ENCODE peak calls at places on chromosomes 1 and 21, in five cellular contexts. C, J, P, A and L are unnamed samples.

GRCh38 chr1:181134543-181135461 is 46.3 kb downstream of the IER5 start:
- DNase-seq in C (no peak), J (peak), P (no peak), A (peak), L (no peak)

GRCh38 chr1:201309420-201309819 is 26.1 kb downstream of the PKP1 start:
- DNase-seq in C (no peak), J (peak), P (no peak), A (peak), L (no peak)

GRCh38 chr1:218494449-218494852 is 149.3 kb downstream of the TGFB2 start:
- DNase-seq in C (no peak), J (no peak), P (no peak), A (no peak), L (no peak)

GRCh38 chr1:29679316-29679715 is 443.0 kb downstream of the PTPRU start:
- DNase-seq in C (no peak), J (no peak), P (no peak), A (no peak), L (no peak)

GRCh38 chr1:219938706-219939105 is 10.3 kb upstream of the SLC30A10 start:
- DNase-seq in C (no peak), J (no peak), P (no peak), A (no peak), L (no peak)

GRCh38 chr1:170670751-170671628 is 7.1 kb downstream of the PRRX1 start:
- DNase-seq in C (no peak), J (peak), P (no peak), A (no peak), L (no peak)

GRCh38 chr1:55374801-55375616 is 159.8 kb upstream of the USP24 start:
- DNase-seq in C (no peak), J (no peak), P (no peak), A (no peak), L (no peak)

GRCh38 chr1:160095382-160096105 is 2.9 kb downstream of the IGSF8 start:
- DNase-seq in C (no peak), J (no peak), P (no peak), A (no peak), L (peak)

GRCh38 chr1:205813755-205814058 is 709 bp upstream of the SLC41A1 start:
- DNase-seq in C (no peak), J (no peak), P (no peak), A (no peak), L (no peak)

GRCh38 chr21:44579056-44579832 is 1.2 kb downstream of the KRTAP10-5 start:
- DNase-seq in C (no peak), J (peak), P (no peak), A (no peak), L (no peak)

DNA sequence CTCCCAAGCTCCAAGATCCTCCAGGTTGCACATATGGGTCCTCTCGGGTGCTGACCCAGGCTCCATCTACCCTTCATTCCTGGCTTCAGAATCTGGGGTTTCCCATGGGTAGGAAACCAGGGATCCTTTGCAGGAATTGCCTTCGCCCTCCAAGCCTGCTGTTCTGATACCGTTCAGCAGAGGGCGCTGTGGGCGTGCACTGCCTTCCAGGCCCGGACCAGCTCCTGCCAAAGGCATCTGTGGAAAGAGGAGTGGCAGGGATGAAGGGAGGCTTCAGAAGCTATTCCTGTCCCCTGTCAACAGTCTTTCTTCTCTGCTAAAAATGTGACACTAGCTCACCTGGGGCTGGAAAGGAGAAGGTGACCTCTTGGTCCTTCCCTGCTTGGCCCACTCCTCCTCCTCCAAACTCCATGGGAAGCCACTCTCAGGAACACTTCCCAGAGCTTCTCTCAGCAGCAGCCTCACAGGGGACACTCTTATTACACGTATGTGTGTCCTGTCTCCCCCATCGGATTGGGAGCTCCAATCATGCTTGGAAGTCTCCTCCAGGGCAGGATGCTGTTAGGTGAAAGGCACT is 71.2 kb downstream of the VWA5B1 start:
- DNase-seq in C (no peak), J (no peak), P (peak), A (no peak), L (peak)
- H3K27ac ChIP-seq in C (no peak), J (no peak), P (no peak), A (no peak), L (no peak)

GRCh38 chr1:41919131-41919530 is 409 bp upstream of the HIVEP3 start:
- DNase-seq in C (no peak), J (no peak), P (no peak), A (no peak), L (no peak)
- H3K27ac ChIP-seq in C (peak), J (peak), P (no peak), A (no peak), L (no peak)

GRCh38 chr1:43377831-43378230 is 10.0 kb upstream of the ELOVL1 start:
- DNase-seq in C (no peak), J (no peak), P (no peak), A (no peak), L (no peak)
- H3K27ac ChIP-seq in C (no peak), J (no peak), P (no peak), A (no peak), L (peak)

GRCh38 chr1:20109223-20109856 is 10.0 kb downstream of the PLA2G2D start:
- DNase-seq in C (no peak), J (no peak), P (no peak), A (no peak), L (no peak)

GRCh38 chr1:20105856-20106255 is 13.5 kb downstream of the PLA2G2D start:
- DNase-seq in C (no peak), J (no peak), P (no peak), A (peak), L (no peak)

GRCh38 chr1:20108724-20109123 is 10.6 kb downstream of the PLA2G2D start:
- DNase-seq in C (no peak), J (no peak), P (no peak), A (no peak), L (no peak)

GRCh38 chr1:20107351-20107750 is 12.0 kb downstream of the PLA2G2D start:
- DNase-seq in C (no peak), J (no peak), P (no peak), A (no peak), L (no peak)

DNA sequence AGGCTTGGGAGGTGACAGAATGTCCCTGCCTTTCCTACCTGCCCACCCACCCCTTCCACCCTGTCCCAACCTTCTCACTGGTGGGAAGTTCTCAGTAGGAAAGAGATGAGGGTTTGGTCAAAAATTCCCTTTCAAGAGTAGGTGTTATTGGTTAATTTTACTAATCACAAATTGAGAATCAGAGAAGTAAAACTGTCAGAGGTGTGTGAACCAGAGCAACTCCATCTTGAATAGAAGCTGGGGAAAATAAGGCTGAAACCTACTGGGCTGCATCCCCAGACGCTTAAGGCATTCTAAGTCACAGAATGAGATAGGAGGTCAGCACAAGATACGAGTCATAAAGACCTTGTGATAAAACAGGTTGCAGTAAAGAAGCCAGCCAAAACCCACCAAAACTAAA is 11.6 kb downstream of the PLA2G2D start:
- DNase-seq in C (no peak), J (no peak), P (no peak), A (no peak), L (no peak)
- H3K27ac ChIP-seq in C (no peak), J (no peak), P (no peak), A (no peak), L (no peak)

GRCh38 chr1:41473738-41474362 is 10.6 kb downstream of the EDN2 start:
- DNase-seq in C (no peak), J (no peak), P (no peak), A (no peak), L (no peak)
- H3K27ac ChIP-seq in C (no peak), J (peak), P (no peak), A (peak), L (no peak)

GRCh38 chr1:42756956-42757891 is 9.6 kb downstream of the P3H1 start:
- DNase-seq in C (no peak), J (no peak), P (no peak), A (no peak), L (no peak)
- H3K27ac ChIP-seq in C (no peak), J (no peak), P (no peak), A (no peak), L (no peak)

GRCh38 chr1:30842698-30843354 is 65.7 kb downstream of the SDC3 start:
- DNase-seq in C (no peak), J (no peak), P (no peak), A (no peak), L (no peak)
- H3K27ac ChIP-seq in C (no peak), J (no peak), P (no peak), A (no peak), L (no peak)